ENCODE peak calls at places on chromosome 12, in ten cellular contexts. One of them, this sample, is unnamed.

GRCh38 chr12:111442301-111443045 is 36.8 kb downstream of the SH2B3 start:
- DNase-seq in right cardiac atrium: no peak
- DNase-seq in stomach: no peak
- DNase-seq in pancreas: no peak
- DNase-seq in ovary: no peak
- DNase-seq in breast epithelium: no peak
- DNase-seq in AG04450: no peak
- DNase-seq in heart left ventricle: no peak
- DNase-seq in PC-3: no peak
- DNase-seq in tibial artery: no peak
- DNase-seq in this sample: no peak

GRCh38 chr12:105393586-105393985 is 63.1 kb downstream of the C12orf75 start:
- DNase-seq in right cardiac atrium: no peak
- DNase-seq in stomach: no peak
- DNase-seq in pancreas: no peak
- DNase-seq in ovary: no peak
- DNase-seq in breast epithelium: no peak
- DNase-seq in AG04450: no peak
- DNase-seq in heart left ventricle: no peak
- DNase-seq in PC-3: no peak
- DNase-seq in tibial artery: no peak
- DNase-seq in this sample: no peak

GRCh38 chr12:90211017-90211416 is 502.4 kb upstream of the ATP2B1 start:
- DNase-seq in right cardiac atrium: no peak
- DNase-seq in stomach: no peak
- DNase-seq in pancreas: no peak
- DNase-seq in ovary: no peak
- DNase-seq in breast epithelium: no peak
- DNase-seq in AG04450: no peak
- DNase-seq in heart left ventricle: no peak
- DNase-seq in PC-3: peak; percentile 95
- DNase-seq in tibial artery: no peak
- DNase-seq in this sample: no peak

GRCh38 chr12:69368171-69368570 is 8.6 kb downstream of the YEATS4 start:
- DNase-seq in right cardiac atrium: no peak
- DNase-seq in stomach: no peak
- DNase-seq in pancreas: no peak
- DNase-seq in ovary: no peak
- DNase-seq in breast epithelium: no peak
- DNase-seq in AG04450: no peak
- DNase-seq in heart left ventricle: no peak
- DNase-seq in PC-3: no peak
- DNase-seq in tibial artery: no peak
- DNase-seq in this sample: no peak

GRCh38 chr12:21169878-21170472 is 39.0 kb downstream of the SLCO1B1 start:
- DNase-seq in right cardiac atrium: no peak
- DNase-seq in stomach: peak; percentile 51
- DNase-seq in pancreas: peak; percentile 63
- DNase-seq in ovary: no peak
- DNase-seq in breast epithelium: no peak
- DNase-seq in AG04450: no peak
- DNase-seq in heart left ventricle: no peak
- DNase-seq in PC-3: peak; percentile 54
- DNase-seq in tibial artery: no peak
- DNase-seq in this sample: no peak

GRCh38 chr12:47818701-47819543 is 781 bp downstream of the HDAC7 start:
- DNase-seq in right cardiac atrium: peak; percentile 93
- DNase-seq in stomach: peak; percentile 49
- DNase-seq in pancreas: peak; percentile 82
- DNase-seq in ovary: peak; percentile 75
- DNase-seq in breast epithelium: no peak
- DNase-seq in AG04450: no peak
- DNase-seq in heart left ventricle: peak; percentile 81
- DNase-seq in PC-3: no peak
- DNase-seq in tibial artery: peak; percentile 63
- DNase-seq in this sample: peak; percentile 81

GRCh38 chr12:56593909-56594621 is 36.1 kb downstream of the BAZ2A start:
- DNase-seq in right cardiac atrium: peak; percentile 65
- DNase-seq in stomach: peak; percentile 46
- DNase-seq in pancreas: no peak
- DNase-seq in ovary: peak; percentile 51
- DNase-seq in breast epithelium: no peak
- DNase-seq in AG04450: peak; percentile 55
- DNase-seq in heart left ventricle: no peak
- DNase-seq in PC-3: peak; percentile 78
- DNase-seq in tibial artery: peak; percentile 45
- DNase-seq in this sample: no peak

GRCh38 chr12:116244001-116244400 is 33.5 kb downstream of the MED13L start:
- DNase-seq in right cardiac atrium: no peak
- DNase-seq in stomach: no peak
- DNase-seq in pancreas: no peak
- DNase-seq in ovary: no peak
- DNase-seq in breast epithelium: no peak
- DNase-seq in AG04450: peak; percentile 63
- DNase-seq in heart left ventricle: no peak
- DNase-seq in PC-3: peak; percentile 29
- DNase-seq in tibial artery: no peak
- DNase-seq in this sample: no peak

GRCh38 chr12:109731231-109731731 is 17.7 kb downstream of the FAM222A start:
- DNase-seq in right cardiac atrium: peak; percentile 16
- DNase-seq in stomach: peak; percentile 19
- DNase-seq in pancreas: peak; percentile 46
- DNase-seq in ovary: peak; percentile 11
- DNase-seq in breast epithelium: peak; percentile 15
- DNase-seq in AG04450: no peak
- DNase-seq in heart left ventricle: no peak
- DNase-seq in PC-3: no peak
- DNase-seq in tibial artery: no peak
- DNase-seq in this sample: peak; percentile 3

GRCh38 chr12:54160050-54160449 is 28.7 kb downstream of the SMUG1 start:
- DNase-seq in right cardiac atrium: no peak
- DNase-seq in stomach: no peak
- DNase-seq in pancreas: no peak
- DNase-seq in ovary: no peak
- DNase-seq in breast epithelium: no peak
- DNase-seq in AG04450: no peak
- DNase-seq in heart left ventricle: no peak
- DNase-seq in PC-3: no peak
- DNase-seq in tibial artery: no peak
- DNase-seq in this sample: no peak

GRCh38 chr12:132248439-132249157 is 80.8 kb downstream of the GALNT9 start:
- DNase-seq in right cardiac atrium: no peak
- DNase-seq in stomach: no peak
- DNase-seq in pancreas: no peak
- DNase-seq in ovary: no peak
- DNase-seq in breast epithelium: no peak
- DNase-seq in AG04450: no peak
- DNase-seq in heart left ventricle: no peak
- DNase-seq in PC-3: peak; percentile 10
- DNase-seq in tibial artery: no peak
- DNase-seq in this sample: no peak

GRCh38 chr12:118299791-118300460 is 72.8 kb downstream of the TAOK3 start:
- DNase-seq in right cardiac atrium: no peak
- DNase-seq in stomach: no peak
- DNase-seq in pancreas: no peak
- DNase-seq in ovary: no peak
- DNase-seq in breast epithelium: no peak
- DNase-seq in AG04450: no peak
- DNase-seq in heart left ventricle: no peak
- DNase-seq in PC-3: no peak
- DNase-seq in tibial artery: no peak
- DNase-seq in this sample: no peak

GRCh38 chr12:72491399-72491798 is 219.2 kb downstream of the TRHDE start:
- DNase-seq in right cardiac atrium: no peak
- DNase-seq in stomach: no peak
- DNase-seq in pancreas: no peak
- DNase-seq in ovary: no peak
- DNase-seq in breast epithelium: no peak
- DNase-seq in AG04450: peak; percentile 23
- DNase-seq in heart left ventricle: no peak
- DNase-seq in PC-3: no peak
- DNase-seq in tibial artery: no peak
- DNase-seq in this sample: no peak

GRCh38 chr12:101933866-101934514 is 56.6 kb downstream of the DRAM1 start:
- DNase-seq in right cardiac atrium: no peak
- DNase-seq in stomach: no peak
- DNase-seq in pancreas: no peak
- DNase-seq in ovary: no peak
- DNase-seq in breast epithelium: no peak
- DNase-seq in AG04450: no peak
- DNase-seq in heart left ventricle: no peak
- DNase-seq in PC-3: no peak
- DNase-seq in tibial artery: peak; percentile 75
- DNase-seq in this sample: no peak
- H3K27ac ChIP-seq in right cardiac atrium: peak overlapping the region; percentile 71
- H3K27ac ChIP-seq in stomach: no peak overlapping the region
- H3K27ac ChIP-seq in pancreas: no peak overlapping the region
- H3K27ac ChIP-seq in ovary: no peak overlapping the region
- H3K27ac ChIP-seq in breast epithelium: peak overlapping the region; percentile 3
- H3K27ac ChIP-seq in AG04450: no peak overlapping the region
- H3K27ac ChIP-seq in heart left ventricle: peak overlapping the region; percentile 70
- H3K27ac ChIP-seq in PC-3: no peak overlapping the region
- H3K27ac ChIP-seq in tibial artery: no peak overlapping the region
- H3K27ac ChIP-seq in this sample: peak overlapping the region; percentile 51

GRCh38 chr12:123050913-123051312 is 70.4 kb downstream of the ARL6IP4 start:
- DNase-seq in right cardiac atrium: no peak
- DNase-seq in stomach: no peak
- DNase-seq in pancreas: no peak
- DNase-seq in ovary: no peak
- DNase-seq in breast epithelium: no peak
- DNase-seq in AG04450: no peak
- DNase-seq in heart left ventricle: no peak
- DNase-seq in PC-3: no peak
- DNase-seq in tibial artery: no peak
- DNase-seq in this sample: no peak
- H3K27ac ChIP-seq in right cardiac atrium: peak overlapping the region; percentile 57
- H3K27ac ChIP-seq in stomach: peak overlapping the region; percentile 83
- H3K27ac ChIP-seq in pancreas: no peak overlapping the region
- H3K27ac ChIP-seq in ovary: no peak overlapping the region
- H3K27ac ChIP-seq in breast epithelium: no peak overlapping the region
- H3K27ac ChIP-seq in AG04450: no peak overlapping the region
- H3K27ac ChIP-seq in heart left ventricle: peak overlapping the region; percentile 66
- H3K27ac ChIP-seq in PC-3: no peak overlapping the region
- H3K27ac ChIP-seq in tibial artery: no peak overlapping the region
- H3K27ac ChIP-seq in this sample: peak overlapping the region; percentile 85

DNA sequence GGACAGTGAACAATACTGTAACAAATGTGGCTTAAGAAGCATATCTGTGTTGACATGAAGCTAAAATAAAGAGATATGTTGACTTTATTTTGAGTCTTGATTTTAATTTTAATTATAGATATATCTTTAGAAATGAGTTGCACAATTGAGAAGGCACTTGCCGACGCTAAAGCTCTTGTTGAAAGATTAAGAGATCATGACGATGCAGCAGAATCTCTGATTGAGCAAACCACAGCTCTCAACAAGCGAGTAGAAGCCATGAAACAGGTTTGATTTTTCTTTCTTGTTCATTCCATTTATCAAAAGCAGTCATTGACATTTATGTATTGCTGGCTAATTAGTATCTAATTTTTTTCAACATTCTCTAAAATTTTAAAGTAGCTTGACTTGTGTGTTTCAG is 15.8 kb downstream of the FGFR1OP2 start:
- DNase-seq in right cardiac atrium: no peak
- DNase-seq in stomach: no peak
- DNase-seq in pancreas: no peak
- DNase-seq in ovary: no peak
- DNase-seq in breast epithelium: no peak
- DNase-seq in AG04450: no peak
- DNase-seq in heart left ventricle: no peak
- DNase-seq in PC-3: no peak
- DNase-seq in tibial artery: no peak
- DNase-seq in this sample: no peak
- H3K27ac ChIP-seq in right cardiac atrium: no peak overlapping the region
- H3K27ac ChIP-seq in stomach: no peak overlapping the region
- H3K27ac ChIP-seq in pancreas: no peak overlapping the region
- H3K27ac ChIP-seq in ovary: no peak overlapping the region
- H3K27ac ChIP-seq in breast epithelium: no peak overlapping the region
- H3K27ac ChIP-seq in AG04450: no peak overlapping the region
- H3K27ac ChIP-seq in heart left ventricle: no peak overlapping the region
- H3K27ac ChIP-seq in PC-3: no peak overlapping the region
- H3K27ac ChIP-seq in tibial artery: no peak overlapping the region
- H3K27ac ChIP-seq in this sample: no peak overlapping the region

GRCh38 chr12:11902525-11902875 is 168.2 kb upstream of the BCL2L14 start:
- DNase-seq in right cardiac atrium: no peak
- DNase-seq in stomach: no peak
- DNase-seq in pancreas: no peak
- DNase-seq in ovary: no peak
- DNase-seq in breast epithelium: no peak
- DNase-seq in AG04450: no peak
- DNase-seq in heart left ventricle: no peak
- DNase-seq in PC-3: no peak
- DNase-seq in tibial artery: no peak
- DNase-seq in this sample: no peak

GRCh38 chr12:11907625-11908024 is 163.1 kb upstream of the BCL2L14 start:
- DNase-seq in right cardiac atrium: no peak
- DNase-seq in stomach: no peak
- DNase-seq in pancreas: no peak
- DNase-seq in ovary: no peak
- DNase-seq in breast epithelium: no peak
- DNase-seq in AG04450: no peak
- DNase-seq in heart left ventricle: no peak
- DNase-seq in PC-3: no peak
- DNase-seq in tibial artery: no peak
- DNase-seq in this sample: no peak

GRCh38 chr12:11901687-11902524 is 168.8 kb upstream of the BCL2L14 start:
- DNase-seq in right cardiac atrium: no peak
- DNase-seq in stomach: no peak
- DNase-seq in pancreas: no peak
- DNase-seq in ovary: no peak
- DNase-seq in breast epithelium: no peak
- DNase-seq in AG04450: no peak
- DNase-seq in heart left ventricle: no peak
- DNase-seq in PC-3: no peak
- DNase-seq in tibial artery: no peak
- DNase-seq in this sample: no peak

GRCh38 chr12:11904124-11904523 is 166.6 kb upstream of the BCL2L14 start:
- DNase-seq in right cardiac atrium: no peak
- DNase-seq in stomach: no peak
- DNase-seq in pancreas: no peak
- DNase-seq in ovary: no peak
- DNase-seq in breast epithelium: no peak
- DNase-seq in AG04450: no peak
- DNase-seq in heart left ventricle: no peak
- DNase-seq in PC-3: no peak
- DNase-seq in tibial artery: no peak
- DNase-seq in this sample: no peak

DNA sequence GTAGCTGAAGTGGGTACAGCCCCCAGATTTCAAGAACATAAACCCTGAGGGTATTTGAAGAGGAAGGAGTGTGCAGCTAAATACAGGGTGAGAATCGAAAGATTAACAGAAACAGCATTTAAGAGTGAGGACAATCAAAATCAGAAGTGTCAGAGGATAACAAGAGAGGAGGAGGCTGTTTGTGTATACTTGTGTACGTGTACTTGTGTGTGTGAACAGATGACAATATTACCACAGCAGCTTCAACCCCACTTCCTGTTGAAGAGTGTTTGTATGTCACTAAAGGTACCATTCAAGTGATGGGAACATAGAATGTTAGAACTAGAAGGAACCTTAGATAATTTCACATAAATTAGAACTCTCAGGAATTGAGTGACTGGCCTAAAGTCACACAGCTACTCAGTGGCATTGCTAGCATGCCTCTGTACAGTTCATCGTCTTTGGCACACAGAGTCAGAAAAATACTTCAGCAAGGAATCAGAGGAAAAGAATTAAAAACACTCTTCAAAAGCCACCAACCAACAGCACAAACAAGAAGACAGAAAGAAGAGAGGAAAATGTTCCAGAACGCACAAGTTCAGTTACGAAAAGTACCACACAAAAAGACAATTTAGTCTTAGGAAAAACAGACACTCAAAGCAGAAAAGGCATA is 164.3 kb upstream of the BCL2L14 start:
- DNase-seq in right cardiac atrium: no peak
- DNase-seq in stomach: no peak
- DNase-seq in pancreas: no peak
- DNase-seq in ovary: no peak
- DNase-seq in breast epithelium: no peak
- DNase-seq in AG04450: no peak
- DNase-seq in heart left ventricle: no peak
- DNase-seq in PC-3: no peak
- DNase-seq in tibial artery: no peak
- DNase-seq in this sample: no peak
- H3K27ac ChIP-seq in right cardiac atrium: no peak overlapping the region
- H3K27ac ChIP-seq in stomach: no peak overlapping the region
- H3K27ac ChIP-seq in pancreas: no peak overlapping the region
- H3K27ac ChIP-seq in ovary: no peak overlapping the region
- H3K27ac ChIP-seq in breast epithelium: no peak overlapping the region
- H3K27ac ChIP-seq in AG04450: no peak overlapping the region
- H3K27ac ChIP-seq in heart left ventricle: no peak overlapping the region
- H3K27ac ChIP-seq in PC-3: no peak overlapping the region
- H3K27ac ChIP-seq in tibial artery: no peak overlapping the region
- H3K27ac ChIP-seq in this sample: no peak overlapping the region